ENCODE peak calls at places on chromosomes 6 and 20, in seven cellular contexts. V, A, L, U, R, G and C are unnamed samples.

GRCh38 chr6:132712366-132712765 is 1.5 kb downstream of the VNN1 start:
- DNase-seq in V (no peak), A (no peak), L (no peak), U (peak; percentile 62), R (peak; percentile 37), G (no peak), C (no peak)

GRCh38 chr20:17504326-17504897 is 26.8 kb downstream of the BFSP1 start:
- DNase-seq in V (no peak), A (no peak), L (peak; percentile 51), U (no peak), R (no peak), G (no peak), C (no peak)

GRCh38 chr20:50194831-50195523 is 4.3 kb downstream of the CEBPB start:
- DNase-seq in V (no peak), A (no peak), L (no peak), U (no peak), R (peak; percentile 63), G (peak; percentile 45), C (peak; percentile 53)

GRCh38 chr6:108526739-108527174 is 34.0 kb upstream of the FOXO3 start:
- DNase-seq in V (peak; percentile 29), A (no peak), L (no peak), U (peak; percentile 62), R (peak; percentile 51), G (no peak), C (peak; percentile 59)

GRCh38 chr6:94260755-94261154 is 841.4 kb upstream of the EPHA7 start:
- DNase-seq in V (no peak), A (no peak), L (no peak), U (no peak), R (no peak), G (no peak), C (no peak)

GRCh38 chr6:74128536-74128935 is 432.5 kb downstream of the CD109 start:
- DNase-seq in V (no peak), A (no peak), L (no peak), U (peak; percentile 63), R (peak; percentile 60), G (no peak), C (no peak)

GRCh38 chr20:53834044-53834442 is 236.4 kb downstream of the BCAS1 start:
- DNase-seq in V (no peak), A (no peak), L (no peak), U (no peak), R (no peak), G (no peak), C (no peak)

GRCh38 chr20:50546729-50547314 is 36.6 kb downstream of the PTPN1 start:
- DNase-seq in V (no peak), A (no peak), L (no peak), U (no peak), R (peak; percentile 62), G (no peak), C (no peak)

GRCh38 chr6:134063121-134063965 is 10.9 kb upstream of the SLC2A12 start:
- DNase-seq in V (no peak), A (no peak), L (peak; percentile 46), U (peak; percentile 32), R (no peak), G (no peak), C (peak; percentile 83)

GRCh38 chr6:153702671-153703070 is 336.4 kb upstream of the OPRM1 start:
- DNase-seq in V (no peak), A (no peak), L (no peak), U (no peak), R (peak; percentile 54), G (no peak), C (no peak)

GRCh38 chr20:50720582-50720981 is 10.8 kb upstream of the PARD6B start:
- DNase-seq in V (no peak), A (no peak), L (no peak), U (no peak), R (no peak), G (no peak), C (no peak)

GRCh38 chr6:124881898-124882579 is 80.2 kb upstream of the RNF217 start:
- DNase-seq in V (no peak), A (no peak), L (no peak), U (peak; percentile 62), R (peak; percentile 70), G (peak; percentile 99), C (peak; percentile 54)

GRCh38 chr6:122381494-122382083 is 17.9 kb upstream of the HSF2 start:
- DNase-seq in V (peak; percentile 51), A (no peak), L (peak; percentile 75), U (peak; percentile 79), R (peak; percentile 76), G (peak; percentile 53), C (peak; percentile 74)

GRCh38 chr20:58626076-58626475 is 25.0 kb upstream of the STX16 start:
- DNase-seq in V (no peak), A (no peak), L (no peak), U (no peak), R (no peak), G (no peak), C (no peak)

GRCh38 chr20:57458400-57459160 is 66.4 kb downstream of the CTCFL start:
- DNase-seq in V (no peak), A (no peak), L (no peak), U (no peak), R (no peak), G (no peak), C (no peak)

GRCh38 chr6:26556263-26557070 is 18.3 kb downstream of the HMGN4 start:
- DNase-seq in V (peak; percentile 63), A (peak; percentile 92), L (peak; percentile 79), U (peak; percentile 97), R (peak; percentile 89), G (peak; percentile 52), C (peak; percentile 98)

GRCh38 chr20:50595433-50595895 is 85.3 kb downstream of the PTPN1 start:
- DNase-seq in V (no peak), A (no peak), L (no peak), U (no peak), R (no peak), G (no peak), C (no peak)

DNA sequence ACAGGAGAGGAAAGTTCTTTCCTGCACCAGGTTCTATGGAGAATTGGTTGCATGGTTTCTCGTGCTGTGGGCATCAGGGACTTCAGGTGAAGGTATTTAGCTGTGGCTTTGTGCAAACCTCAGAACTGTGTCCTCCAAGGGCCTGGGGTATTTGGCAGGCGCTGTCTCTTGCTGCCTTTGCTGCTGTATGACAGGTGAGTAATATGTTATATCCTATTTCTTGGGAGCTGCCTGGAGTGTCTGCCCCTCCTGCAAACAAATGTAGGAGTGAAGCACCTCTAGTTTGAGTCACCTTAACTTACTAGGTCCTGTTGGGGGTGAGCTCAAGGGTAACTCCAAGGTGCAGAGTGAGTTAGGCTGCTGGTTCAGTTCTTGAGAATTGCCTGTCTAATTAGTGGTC is 177.7 kb upstream of the RNF24 start:
- DNase-seq in V (no peak), A (no peak), L (no peak), U (no peak), R (no peak), G (no peak), C (no peak)
- H3K27me3 ChIP-seq in V (no peaks in the 10 kb centered on the region), A (no peaks in the 10 kb centered on the region), L (no peaks in the 10 kb centered on the region), U (no peaks in the 10 kb centered on the region), R (no peaks in the 10 kb centered on the region), G (no peaks in the 10 kb centered on the region), C (no peaks in the 10 kb centered on the region)

GRCh38 chr6:148507774-148508173 is 165.1 kb downstream of the SASH1 start:
- DNase-seq in V (no peak), A (no peak), L (no peak), U (peak; percentile 71), R (peak; percentile 96), G (no peak), C (no peak)
- H2AK5ac ChIP-seq in V (no peak overlapping the region), A (peak overlapping the region; percentile 66), L (no peak overlapping the region), U (peak overlapping the region; percentile 25), R (peak overlapping the region; percentile 35), G (no peak overlapping the region), C (no peak overlapping the region)

GRCh38 chr20:62590301-62591121 is 51.8 kb upstream of the SLCO4A1 start:
- DNase-seq in V (no peak), A (no peak), L (no peak), U (peak; percentile 51), R (no peak), G (no peak), C (no peak)
- H3K27me3 ChIP-seq in V (peaks cover 4% of the 10 kb centered on the region), A (no peaks in the 10 kb centered on the region), L (no peaks in the 10 kb centered on the region), U (peaks cover 36% of the 10 kb centered on the region), R (peaks cover 39% of the 10 kb centered on the region), G (no peaks in the 10 kb centered on the region), C (no peaks in the 10 kb centered on the region)

GRCh38 chr6:150712502-150713252 is 113.0 kb downstream of the PLEKHG1 start:
- DNase-seq in V (no peak), A (no peak), L (no peak), U (no peak), R (no peak), G (peak; percentile 55), C (no peak)
- H2AK5ac ChIP-seq in V (no peak overlapping the region), A (no peak overlapping the region), L (no peak overlapping the region), U (no peak overlapping the region), R (no peak overlapping the region), G (peak overlapping the region; percentile 16), C (no peak overlapping the region)

GRCh38 chr20:61256819-61257218 is 4.8 kb downstream of the CDH4 start:
- DNase-seq in V (no peak), A (no peak), L (no peak), U (no peak), R (no peak), G (no peak), C (no peak)
- H3K27me3 ChIP-seq in V (peaks cover 6% of the 10 kb centered on the region), A (peaks cover 25% of the 10 kb centered on the region), L (peaks cover 2% of the 10 kb centered on the region), U (peaks cover under 1% of the 10 kb centered on the region), R (no peaks in the 10 kb centered on the region), G (peaks cover 33% of the 10 kb centered on the region), C (no peaks in the 10 kb centered on the region)

GRCh38 chr20:48015943-48016723 is 230.9 kb upstream of the SULF2 start:
- DNase-seq in V (no peak), A (no peak), L (no peak), U (peak; percentile 82), R (peak; percentile 92), G (no peak), C (no peak)

GRCh38 chr20:48019496-48019895 is 234.2 kb upstream of the SULF2 start:
- DNase-seq in V (no peak), A (no peak), L (no peak), U (no peak), R (no peak), G (peak; percentile 12), C (no peak)

GRCh38 chr20:48017992-48018391 is 232.7 kb upstream of the SULF2 start:
- DNase-seq in V (no peak), A (no peak), L (no peak), U (no peak), R (no peak), G (no peak), C (no peak)

GRCh38 chr20:48015136-48015925 is 230.1 kb upstream of the SULF2 start:
- DNase-seq in V (no peak), A (no peak), L (no peak), U (peak; percentile 15), R (no peak), G (no peak), C (no peak)

DNA sequence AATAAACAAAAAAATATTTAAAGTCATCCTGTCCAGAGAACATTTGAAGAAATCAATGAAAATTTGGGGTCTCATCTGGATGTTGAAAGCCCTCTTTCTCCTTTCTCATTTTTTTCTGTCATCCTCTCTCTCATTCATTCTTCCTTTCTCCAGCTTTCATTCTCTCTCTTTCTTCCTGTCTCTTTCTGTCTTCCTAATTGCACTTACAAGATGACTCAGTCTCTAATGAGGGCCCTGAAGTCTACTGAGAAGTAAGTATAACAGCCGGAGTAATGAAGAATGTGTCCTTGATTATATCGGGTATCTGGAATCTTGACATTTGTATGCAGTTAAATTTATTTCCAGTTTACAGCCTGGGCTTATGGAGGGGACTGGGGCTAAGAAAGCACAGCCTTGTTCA is 232.2 kb upstream of the SULF2 start:
- DNase-seq in V (no peak), A (no peak), L (no peak), U (no peak), R (peak; percentile 53), G (no peak), C (no peak)
- H2AK5ac ChIP-seq in V (no peak overlapping the region), A (no peak overlapping the region), L (no peak overlapping the region), U (no peak overlapping the region), R (no peak overlapping the region), G (no peak overlapping the region), C (no peak overlapping the region)